ENCODE peak calls at places on chromosomes 12 and 14, in four cellular contexts. One of them, this sample, is unnamed.

GRCh38 chr12:88142610-88142991 is 494 bp downstream of the TMTC3 start:
- DNase-seq in K562: peak
- DNase-seq in HepG2: peak
- DNase-seq in GM12878: no peak
- DNase-seq in this sample: peak

GRCh38 chr12:89859513-89860220 is 151.0 kb upstream of the ATP2B1 start:
- DNase-seq in K562: no peak
- DNase-seq in HepG2: no peak
- DNase-seq in GM12878: no peak
- DNase-seq in this sample: no peak

GRCh38 chr12:95830335-95831089 is 28.2 kb upstream of the SNRPF start:
- DNase-seq in K562: no peak
- DNase-seq in HepG2: no peak
- DNase-seq in GM12878: no peak
- DNase-seq in this sample: no peak

GRCh38 chr14:31961881-31962280 is 115.2 kb upstream of the ARHGAP5 start:
- DNase-seq in K562: no peak
- DNase-seq in HepG2: no peak
- DNase-seq in GM12878: no peak
- DNase-seq in this sample: no peak

GRCh38 chr12:94586589-94587259 is 63.6 kb downstream of the TMCC3 start:
- DNase-seq in K562: no peak
- DNase-seq in HepG2: no peak
- DNase-seq in GM12878: no peak
- DNase-seq in this sample: no peak

GRCh38 chr12:115383668-115384067 is 699.7 kb upstream of the TBX3 start:
- DNase-seq in K562: no peak
- DNase-seq in HepG2: no peak
- DNase-seq in GM12878: no peak
- DNase-seq in this sample: no peak

GRCh38 chr12:121121805-121122204 is 10.9 kb upstream of the P2RX7 start:
- DNase-seq in K562: no peak
- DNase-seq in HepG2: no peak
- DNase-seq in GM12878: no peak
- DNase-seq in this sample: no peak

GRCh38 chr14:44732144-44732543 is 225.1 kb upstream of the FSCB start:
- DNase-seq in K562: no peak
- DNase-seq in HepG2: no peak
- DNase-seq in GM12878: no peak
- DNase-seq in this sample: no peak

GRCh38 chr14:99676657-99677056 is 7.4 kb upstream of the CYP46A1 start:
- DNase-seq in K562: no peak
- DNase-seq in HepG2: no peak
- DNase-seq in GM12878: no peak
- DNase-seq in this sample: no peak

GRCh38 chr14:97219356-97220017 is 422.3 kb downstream of the VRK1 start:
- DNase-seq in K562: no peak
- DNase-seq in HepG2: no peak
- DNase-seq in GM12878: no peak
- DNase-seq in this sample: peak

GRCh38 chr12:132545183-132545953 is 55.4 kb downstream of the FBRSL1 start:
- DNase-seq in K562: no peak
- DNase-seq in HepG2: no peak
- DNase-seq in GM12878: no peak
- DNase-seq in this sample: no peak

GRCh38 chr12:89703768-89704167 is 4.9 kb downstream of the ATP2B1 start:
- DNase-seq in K562: no peak
- DNase-seq in HepG2: no peak
- DNase-seq in GM12878: no peak
- DNase-seq in this sample: no peak

GRCh38 chr12:48615681-48616080 is 45.8 kb upstream of the LALBA start:
- DNase-seq in K562: peak
- DNase-seq in HepG2: no peak
- DNase-seq in GM12878: no peak
- DNase-seq in this sample: no peak

GRCh38 chr14:65167072-65167645 is 64.8 kb upstream of the MAX start:
- DNase-seq in K562: no peak
- DNase-seq in HepG2: no peak
- DNase-seq in GM12878: no peak
- DNase-seq in this sample: no peak

GRCh38 chr14:50906326-50906725 is 34.5 kb downstream of the ABHD12B start:
- DNase-seq in K562: no peak
- DNase-seq in HepG2: no peak
- DNase-seq in GM12878: no peak
- DNase-seq in this sample: no peak

GRCh38 chr14:75515631-75515999 is 6.7 kb upstream of the BATF start:
- DNase-seq in K562: no peak
- DNase-seq in HepG2: no peak
- DNase-seq in GM12878: no peak
- DNase-seq in this sample: no peak

GRCh38 chr14:64654072-64654899 is 49.9 kb upstream of the PLEKHG3 start:
- DNase-seq in K562: no peak
- DNase-seq in HepG2: peak
- DNase-seq in GM12878: peak
- DNase-seq in this sample: no peak

GRCh38 chr12:52280319-52280795 is 5.9 kb downstream of the KRT86 start:
- DNase-seq in K562: no peak
- DNase-seq in HepG2: peak
- DNase-seq in GM12878: no peak
- DNase-seq in this sample: no peak
- TF ChIP-seq ATF2 in K562: no peak
- TF ChIP-seq ATF2 in HepG2: no peak
- TF ChIP-seq ATF2 in GM12878: no peak
- TF ChIP-seq ATF2 in this sample: no peak

DNA sequence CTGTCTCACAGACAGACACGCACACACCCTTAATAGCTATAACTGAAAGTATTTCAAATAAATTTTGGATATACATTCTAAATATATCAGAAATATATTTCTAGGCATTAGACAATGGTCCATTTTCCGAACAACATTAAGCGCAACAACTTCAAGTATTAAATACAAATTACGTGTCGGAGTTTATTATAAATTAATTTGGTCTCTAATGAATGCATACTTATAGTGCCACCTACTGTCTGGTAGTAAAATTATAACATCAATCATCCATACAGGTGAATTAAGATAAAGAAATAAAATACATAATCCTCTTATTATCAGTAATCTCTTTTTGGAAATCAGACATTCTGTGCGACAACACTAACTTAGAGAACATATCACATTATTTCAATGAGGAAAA is 27.2 kb upstream of the CMAS start:
- DNase-seq in K562: no peak
- DNase-seq in HepG2: no peak
- DNase-seq in GM12878: no peak
- DNase-seq in this sample: no peak
- TF ChIP-seq CBFB in K562: no peak
- TF ChIP-seq CBFB in HepG2: no peak
- TF ChIP-seq CBFB in GM12878: no peak
- TF ChIP-seq CBFB in this sample: no peak

GRCh38 chr12:46217686-46218508 is 50.9 kb downstream of the SLC38A1 start:
- DNase-seq in K562: no peak
- DNase-seq in HepG2: no peak
- DNase-seq in GM12878: peak
- DNase-seq in this sample: no peak
- TF ChIP-seq CREM in K562: no peak
- TF ChIP-seq CREM in HepG2: no peak
- TF ChIP-seq CREM in GM12878: peak
- TF ChIP-seq CREM in this sample: no peak

GRCh38 chr12:126210026-126210425 is 1144.8 kb downstream of the AACS start:
- DNase-seq in K562: no peak
- DNase-seq in HepG2: no peak
- DNase-seq in GM12878: no peak
- DNase-seq in this sample: no peak
- TF ChIP-seq ATF2 in K562: no peak
- TF ChIP-seq ATF2 in HepG2: no peak
- TF ChIP-seq ATF2 in GM12878: no peak
- TF ChIP-seq ATF2 in this sample: no peak

GRCh38 chr14:91693342-91693741 is 38.5 kb downstream of the CATSPERB start:
- DNase-seq in K562: no peak
- DNase-seq in HepG2: peak
- DNase-seq in GM12878: no peak
- DNase-seq in this sample: no peak
- TF ChIP-seq CBFB in K562: no peak
- TF ChIP-seq CBFB in HepG2: no peak
- TF ChIP-seq CBFB in GM12878: no peak
- TF ChIP-seq CBFB in this sample: no peak

GRCh38 chr14:48325486-48325885 is 650.1 kb upstream of the MDGA2 start:
- DNase-seq in K562: no peak
- DNase-seq in HepG2: no peak
- DNase-seq in GM12878: no peak
- DNase-seq in this sample: no peak

GRCh38 chr14:48323655-48324054 is 648.2 kb upstream of the MDGA2 start:
- DNase-seq in K562: no peak
- DNase-seq in HepG2: no peak
- DNase-seq in GM12878: no peak
- DNase-seq in this sample: no peak

GRCh38 chr14:48319823-48320222 is 644.4 kb upstream of the MDGA2 start:
- DNase-seq in K562: no peak
- DNase-seq in HepG2: no peak
- DNase-seq in GM12878: no peak
- DNase-seq in this sample: no peak
- TF ChIP-seq CREM in K562: no peak
- TF ChIP-seq CREM in HepG2: no peak
- TF ChIP-seq CREM in GM12878: no peak
- TF ChIP-seq CREM in this sample: no peak